ENCODE peak calls at places on chromosomes 12 and 14, in eight cellular contexts. C is fibroblast of villous mesenchyme, Z is MM.1S, A is cardiac fibroblast, L is tibial nerve, Y is body of pancreas, G is IMR-90, Q is cardiac muscle cell. H is an unnamed sample.

GRCh38 chr12:107243316-107243715 is 150.0 kb upstream of the CRY1 start:
- DNase-seq in C (no peak), Z (no peak), A (no peak), L (no peak), Y (peak; percentile 81), G (no peak), Q (no peak), H (no peak)

GRCh38 chr12:49121047-49121696 is 10.0 kb downstream of the TUBA1B start:
- DNase-seq in C (peak; percentile 73), Z (no peak), A (peak; percentile 81), L (peak; percentile 56), Y (peak; percentile 51), G (peak; percentile 71), Q (peak; percentile 65), H (no peak)

GRCh38 chr12:42338280-42338679 is 12.3 kb downstream of the PPHLN1 start:
- DNase-seq in C (no peak), Z (no peak), A (no peak), L (no peak), Y (no peak), G (no peak), Q (no peak), H (no peak)

GRCh38 chr14:73755434-73756014 is 41.3 kb upstream of the PNMA1 start:
- DNase-seq in C (peak; percentile 49), Z (no peak), A (no peak), L (no peak), Y (no peak), G (no peak), Q (no peak), H (no peak)

GRCh38 chr12:75623631-75624118 is 112.3 kb upstream of the KRR1 start:
- DNase-seq in C (peak; percentile 70), Z (no peak), A (peak; percentile 70), L (no peak), Y (no peak), G (peak; percentile 33), Q (peak; percentile 45), H (no peak)

GRCh38 chr12:126384029-126384564 is 1318.9 kb downstream of the AACS start:
- DNase-seq in C (peak; percentile 3), Z (no peak), A (no peak), L (no peak), Y (peak; percentile 90), G (no peak), Q (no peak), H (no peak)

GRCh38 chr12:4483885-4484823 is 38.5 kb upstream of the FGF6 start:
- DNase-seq in C (no peak), Z (no peak), A (no peak), L (no peak), Y (no peak), G (no peak), Q (no peak), H (no peak)

GRCh38 chr12:77402726-77403125 is 337.4 kb upstream of the E2F7 start:
- DNase-seq in C (no peak), Z (no peak), A (peak; percentile 56), L (no peak), Y (no peak), G (peak; percentile 3), Q (peak; percentile 5), H (no peak)

GRCh38 chr14:79500489-79500888 is 710.8 kb downstream of the DIO2 start:
- DNase-seq in C (no peak), Z (no peak), A (no peak), L (no peak), Y (no peak), G (no peak), Q (no peak), H (no peak)

GRCh38 chr14:29227631-29228030 is 461.0 kb downstream of the FOXG1 start:
- DNase-seq in C (peak; percentile 39), Z (no peak), A (peak; percentile 49), L (no peak), Y (no peak), G (peak; percentile 63), Q (no peak), H (no peak)

GRCh38 chr14:102927346-102927877 is 4.9 kb downstream of the AMN start:
- DNase-seq in C (no peak), Z (no peak), A (no peak), L (no peak), Y (peak; percentile 27), G (no peak), Q (no peak), H (no peak)

GRCh38 chr14:70045715-70046535 is 142.8 kb downstream of the SLC8A3 start:
- DNase-seq in C (peak; percentile 38), Z (no peak), A (peak; percentile 70), L (no peak), Y (peak; percentile 85), G (peak; percentile 48), Q (peak; percentile 77), H (no peak)

GRCh38 chr12:130661059-130661458 is 55.0 kb downstream of the RIMBP2 start:
- DNase-seq in C (no peak), Z (no peak), A (no peak), L (no peak), Y (no peak), G (no peak), Q (no peak), H (no peak)

GRCh38 chr12:2960432-2960956 is 1.3 kb downstream of the TEAD4 start:
- DNase-seq in C (peak; percentile 19), Z (no peak), A (peak; percentile 19), L (no peak), Y (no peak), G (peak; percentile 67), Q (no peak), H (no peak)

GRCh38 chr12:4833053-4833452 is 76.7 kb upstream of the KCNA1 start:
- DNase-seq in C (no peak), Z (no peak), A (no peak), L (no peak), Y (no peak), G (no peak), Q (no peak), H (no peak)

GRCh38 chr12:77032406-77032805 is 33.0 kb downstream of the E2F7 start:
- DNase-seq in C (peak; percentile 7), Z (no peak), A (no peak), L (no peak), Y (no peak), G (peak; percentile 54), Q (no peak), H (peak; percentile 47)

GRCh38 chr12:47164730-47165439 is 85.1 kb upstream of the AMIGO2 start:
- DNase-seq in C (no peak), Z (no peak), A (peak; percentile 47), L (no peak), Y (no peak), G (peak; percentile 83), Q (no peak), H (no peak)

GRCh38 chr14:55245657-55246268 is 25.5 kb upstream of the FBXO34 start:
- DNase-seq in C (peak; percentile 48), Z (peak; percentile 35), A (peak; percentile 54), L (no peak), Y (peak; percentile 50), G (peak; percentile 42), Q (peak; percentile 38), H (no peak)

GRCh38 chr14:48023881-48024280 is 348.5 kb upstream of the MDGA2 start:
- DNase-seq in C (no peak), Z (no peak), A (peak; percentile 7), L (no peak), Y (no peak), G (no peak), Q (no peak), H (no peak)

GRCh38 chr12:6193853-6194815 is 6.1 kb upstream of the CD9 start:
- DNase-seq in C (peak; percentile 80), Z (peak; percentile 58), A (peak; percentile 39), L (no peak), Y (peak; percentile 64), G (peak; percentile 58), Q (peak; percentile 32), H (no peak)

GRCh38 chr12:19671695-19672094 is 232.4 kb downstream of the AEBP2 start:
- DNase-seq in C (no peak), Z (no peak), A (peak; percentile 19), L (no peak), Y (no peak), G (peak; percentile 20), Q (no peak), H (no peak)

GRCh38 chr14:79298373-79298772 is 912.9 kb downstream of the DIO2 start:
- DNase-seq in C (no peak), Z (no peak), A (no peak), L (no peak), Y (no peak), G (no peak), Q (no peak), H (no peak)

GRCh38 chr14:99213101-99213500 is 58.9 kb downstream of the BCL11B start:
- DNase-seq in C (no peak), Z (no peak), A (no peak), L (no peak), Y (no peak), G (no peak), Q (no peak), H (no peak)

GRCh38 chr12:92539966-92540791 is 162.6 kb upstream of the PLEKHG7 start:
- DNase-seq in C (no peak), Z (no peak), A (no peak), L (no peak), Y (peak; percentile 80), G (no peak), Q (peak; percentile 8), H (no peak)
- TF ChIP-seq CTCF in C (no peak), Z (no peak), A (no peak), L (no peak), Y (no peak), G (no peak), Q (no peak), H (no peak)

DNA sequence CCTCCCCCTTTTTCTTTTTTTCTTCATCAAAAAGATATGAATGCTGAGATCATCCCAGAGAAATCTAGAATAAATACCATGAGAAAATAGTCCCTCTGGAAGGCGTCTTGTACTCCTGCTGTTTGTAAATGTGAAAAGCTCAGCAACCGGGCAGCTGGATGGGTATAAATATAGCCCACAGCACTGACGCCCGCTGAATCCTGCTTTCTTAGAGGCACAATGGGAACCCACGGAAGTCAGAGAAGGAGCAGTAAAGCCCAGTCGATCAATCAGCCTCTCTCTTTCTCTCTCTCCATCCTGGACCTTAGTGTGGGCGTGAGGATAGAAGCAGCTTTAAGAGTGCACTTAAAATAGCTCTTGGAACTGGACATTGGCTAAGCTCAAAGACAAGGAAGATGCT is 144.4 kb downstream of the ETV6 start:
- DNase-seq in C (no peak), Z (no peak), A (no peak), L (no peak), Y (no peak), G (peak; percentile 54), Q (peak; percentile 76), H (no peak)
- H3K4me3 ChIP-seq in C (no peak overlapping the region), Z (no peak overlapping the region), A (no peak overlapping the region), L (no peak overlapping the region), Y (no peak overlapping the region), G (no peak overlapping the region), Q (peak overlapping the region; percentile 4), H (no peak overlapping the region)

GRCh38 chr12:105378821-105379400 is 48.4 kb downstream of the C12orf75 start:
- DNase-seq in C (no peak), Z (no peak), A (peak; percentile 16), L (no peak), Y (no peak), G (no peak), Q (peak; percentile 30), H (no peak)
- TF ChIP-seq CTCF in C (peak; percentile 21), Z (peak; percentile 14), A (peak; percentile 31), L (no peak), Y (no peak), G (peak; percentile 35), Q (peak; percentile 26), H (peak; percentile 16)

DNA sequence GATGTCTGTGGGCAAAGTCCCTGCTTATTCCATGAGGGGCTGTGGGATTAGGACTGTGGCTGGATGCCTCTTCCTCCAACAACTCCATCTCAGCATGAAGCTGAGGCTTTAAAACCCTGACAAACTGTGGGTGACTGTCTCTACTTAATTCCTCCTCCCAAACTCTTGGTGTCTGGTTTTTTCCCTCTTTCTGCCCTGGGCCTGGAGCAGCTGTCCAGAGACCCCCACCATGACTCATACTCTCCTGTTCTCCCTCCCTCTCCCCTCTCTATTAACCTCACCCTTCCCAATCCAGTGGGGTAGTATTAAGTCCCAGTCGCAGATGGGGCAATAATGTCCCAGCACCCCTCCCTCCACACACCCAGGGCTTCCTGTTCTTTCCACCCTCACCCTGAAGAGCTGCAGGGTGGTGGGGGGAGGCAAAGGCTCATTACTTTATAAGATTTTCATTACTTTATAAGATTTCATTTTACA is 2.1 kb upstream of the DNAJC14 start:
- DNase-seq in C (peak; percentile 30), Z (no peak), A (no peak), L (no peak), Y (no peak), G (no peak), Q (no peak), H (no peak)
- H3K4me3 ChIP-seq in C (peak overlapping the region; percentile 94), Z (no peak overlapping the region), A (peak overlapping the region; percentile 94), L (peak overlapping the region; percentile 56), Y (no peak overlapping the region), G (peak overlapping the region; percentile 78), Q (peak overlapping the region; percentile 66), H (peak overlapping the region; percentile 51)